ENCODE peak calls at places on chromosomes 5 and 9, in eight cellular contexts. E is MM.1S, N is HCT116, C is hepatocyte, M is endothelial cell of umbilical vein, P is DND-41, S is GM23338, G is fibroblast of lung. A is an unnamed sample. For H3K36me3 and H3K27me3, the result is how much of the 10 kb centered on the place peaks cover.

GRCh38 chr5:66057239-66057638 is 86.9 kb upstream of the SREK1 start:
- DNase-seq in E (no peak), N (no peak), C (no peak), M (no peak), P (no peak), S (no peak), G (no peak), A (no peak)

GRCh38 chr5:134529460-134529859 is 4.0 kb downstream of the JADE2 start:
- DNase-seq in E (no peak), N (no peak), C (no peak), M (no peak), P (no peak), S (no peak), G (no peak), A (no peak)

GRCh38 chr9:136690104-136690840 is 3.0 kb upstream of the AGPAT2 start:
- DNase-seq in E (no peak), N (no peak), C (no peak), M (no peak), P (no peak), S (no peak), G (no peak), A (no peak)

GRCh38 chr9:123622696-123623095 is 266.7 kb downstream of the CRB2 start:
- DNase-seq in E (no peak), N (no peak), C (no peak), M (no peak), P (no peak), S (peak), G (no peak), A (no peak)

GRCh38 chr9:35598863-35599590 is 6.0 kb upstream of the TESK1 start:
- DNase-seq in E (peak), N (no peak), C (peak), M (no peak), P (no peak), S (peak), G (no peak), A (no peak)

GRCh38 chr9:134433101-134433500 is 106.8 kb downstream of the RXRA start:
- DNase-seq in E (no peak), N (no peak), C (no peak), M (peak), P (no peak), S (no peak), G (peak), A (no peak)

GRCh38 chr9:136691316-136692189 is 4.3 kb upstream of the AGPAT2 start:
- DNase-seq in E (no peak), N (no peak), C (no peak), M (no peak), P (no peak), S (no peak), G (no peak), A (no peak)

GRCh38 chr9:1337169-1337568 is 287.0 kb downstream of the DMRT2 start:
- DNase-seq in E (no peak), N (no peak), C (no peak), M (no peak), P (no peak), S (no peak), G (no peak), A (no peak)

GRCh38 chr5:67003906-67004729 is 192.5 kb downstream of the CD180 start:
- DNase-seq in E (peak), N (peak), C (peak), M (peak), P (peak), S (peak), G (peak), A (peak)

GRCh38 chr5:73997936-73998335 is 371.9 kb downstream of the ARHGEF28 start:
- DNase-seq in E (no peak), N (no peak), C (no peak), M (no peak), P (no peak), S (no peak), G (no peak), A (no peak)

GRCh38 chr5:59838067-59838466 is 55.5 kb downstream of the PDE4D start:
- DNase-seq in E (no peak), N (no peak), C (no peak), M (no peak), P (no peak), S (peak), G (no peak), A (no peak)

GRCh38 chr5:164013077-164013670 is 507.8 kb downstream of the MAT2B start:
- DNase-seq in E (peak), N (peak), C (peak), M (peak), P (peak), S (peak), G (peak), A (peak)

GRCh38 chr5:72268753-72269410 is 51.2 kb downstream of the MRPS27 start:
- DNase-seq in E (peak), N (peak), C (peak), M (peak), P (peak), S (peak), G (peak), A (peak)

GRCh38 chr9:129776566-129776937 is 23.7 kb upstream of the PTGES start:
- DNase-seq in E (no peak), N (no peak), C (no peak), M (no peak), P (no peak), S (no peak), G (no peak), A (no peak)

GRCh38 chr9:129776938-129777768 is 24.3 kb upstream of the PTGES start:
- DNase-seq in E (no peak), N (peak), C (peak), M (peak), P (peak), S (peak), G (peak), A (peak)

GRCh38 chr9:129775443-129775842 is 22.6 kb upstream of the PTGES start:
- DNase-seq in E (no peak), N (no peak), C (no peak), M (no peak), P (no peak), S (no peak), G (no peak), A (no peak)

GRCh38 chr9:129773262-129774048 is 20.6 kb upstream of the PTGES start:
- DNase-seq in E (no peak), N (no peak), C (no peak), M (no peak), P (no peak), S (no peak), G (peak), A (no peak)

DNA sequence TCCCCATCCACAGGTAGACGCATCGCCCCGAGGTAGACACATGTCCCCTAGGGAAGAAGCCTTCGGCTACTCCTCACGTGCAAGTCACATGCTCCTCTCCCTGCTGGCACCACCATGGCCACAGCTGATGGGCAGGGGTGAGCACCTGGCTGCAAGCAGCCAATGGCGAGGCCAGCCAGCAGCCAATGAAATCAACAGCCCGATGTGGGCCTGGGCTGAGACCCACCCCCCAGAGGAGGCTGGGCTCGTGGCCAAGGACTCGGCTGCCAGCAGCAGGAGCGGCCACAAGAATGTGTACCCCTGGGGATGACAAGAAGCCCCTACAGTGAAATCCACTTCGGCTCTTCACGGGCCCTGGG is 21.9 kb upstream of the PTGES start:
- DNase-seq in E (no peak), N (no peak), C (no peak), M (no peak), P (no peak), S (no peak), G (no peak), A (no peak)
- TF ChIP-seq EZH2 in E (no peak), N (no peak), C (no peak), M (no peak), P (no peak), S (no peak), G (no peak), A (no peak)

GRCh38 chr5:1320436-1321344 is 24.2 kb downstream of the CLPTM1L start:
- DNase-seq in E (peak), N (no peak), C (no peak), M (no peak), P (no peak), S (no peak), G (no peak), A (no peak)

GRCh38 chr5:1322955-1323802 is 21.7 kb downstream of the CLPTM1L start:
- DNase-seq in E (no peak), N (no peak), C (no peak), M (no peak), P (no peak), S (no peak), G (no peak), A (no peak)

GRCh38 chr5:1323803-1324173 is 21.1 kb downstream of the CLPTM1L start:
- DNase-seq in E (no peak), N (no peak), C (no peak), M (no peak), P (no peak), S (no peak), G (no peak), A (no peak)

GRCh38 chr5:1321576-1321975 is 23.3 kb downstream of the CLPTM1L start:
- DNase-seq in E (no peak), N (no peak), C (no peak), M (no peak), P (no peak), S (no peak), G (no peak), A (no peak)

GRCh38 chr5:1322036-1322903 is 22.6 kb downstream of the CLPTM1L start:
- DNase-seq in E (no peak), N (no peak), C (no peak), M (no peak), P (no peak), S (no peak), G (no peak), A (no peak)
- H3K36me3 ChIP-seq in E (half or more), N (under half), C (under half), M (half or more), P (half or more), S (under half), G (under half), A (half or more)

GRCh38 chr5:86626149-86626548 is 8.4 kb downstream of the COX7C start:
- DNase-seq in E (no peak), N (no peak), C (no peak), M (no peak), P (no peak), S (no peak), G (no peak), A (no peak)
- H3K27me3 ChIP-seq in E (under half), N (under half), C (under half), M (under half), P (under half), S (under half), G (under half), A (under half)

DNA sequence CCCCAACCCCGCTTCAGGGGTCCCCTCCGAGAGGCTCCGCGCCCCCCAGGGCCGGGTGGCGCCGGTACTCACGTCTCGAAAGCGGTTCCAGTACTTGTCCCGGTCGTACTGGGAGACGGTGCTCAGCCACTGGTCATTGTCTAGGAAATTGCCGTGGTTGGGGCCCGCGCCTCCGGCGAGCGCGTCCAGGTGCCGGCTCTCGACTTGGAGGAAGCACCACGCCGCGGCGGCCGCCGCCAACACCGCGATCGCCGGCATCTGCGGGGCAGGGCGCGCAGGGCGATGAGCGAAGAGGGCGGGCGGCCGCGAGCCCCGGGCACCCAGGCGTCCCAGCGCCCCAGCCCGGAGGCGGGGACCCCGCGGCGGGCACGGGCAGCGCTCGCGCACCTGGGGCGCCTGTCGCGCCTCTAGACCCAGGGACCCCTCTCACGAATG is 808 bp downstream of the SPOCK1 start:
- DNase-seq in E (no peak), N (no peak), C (peak), M (peak), P (no peak), S (peak), G (no peak), A (no peak)
- TF ChIP-seq EZH2 in E (no peak), N (no peak), C (no peak), M (no peak), P (no peak), S (no peak), G (no peak), A (no peak)

A was measured in A673.